ENCODE peak calls at places on chromosomes 4 and X, in five cellular contexts. I is sigmoid colon, D is GM23338, M is breast epithelium, Z is spleen. L is an unnamed sample.

GRCh38 chrX:41490446-41490845 is 43.3 kb downstream of the NYX start:
- DNase-seq in I (no peak), D (no peak), M (no peak), Z (no peak), L (peak; percentile 10)

GRCh38 chrX:12139934-12140611 is 1.8 kb downstream of the FRMPD4 start:
- DNase-seq in I (no peak), D (no peak), M (no peak), Z (no peak), L (no peak)

GRCh38 chr4:135256111-135256510 is 1054.5 kb upstream of the PABPC4L start:
- DNase-seq in I (no peak), D (no peak), M (no peak), Z (no peak), L (no peak)

GRCh38 chr4:154414796-154415195 is 76.8 kb downstream of the DCHS2 start:
- DNase-seq in I (no peak), D (no peak), M (no peak), Z (no peak), L (no peak)

GRCh38 chrX:63514575-63514967 is 163.4 kb upstream of the SPIN4 start:
- DNase-seq in I (no peak), D (no peak), M (no peak), Z (no peak), L (no peak)

GRCh38 chrX:38206036-38206435 is 14.6 kb downstream of the SRPX start:
- DNase-seq in I (no peak), D (no peak), M (no peak), Z (no peak), L (no peak)

GRCh38 chrX:150362599-150363481 is at the start of gene MAMLD1:
- DNase-seq in I (peak; percentile 86), D (peak; percentile 18), M (peak; percentile 34), Z (peak; percentile 89), L (peak; percentile 64)

GRCh38 chr4:79397951-79398350 is 10.1 kb downstream of the GK2 start:
- DNase-seq in I (no peak), D (no peak), M (no peak), Z (no peak), L (no peak)

GRCh38 chrX:33923262-33923661 is 208.9 kb downstream of the FAM47A start:
- DNase-seq in I (no peak), D (no peak), M (peak; percentile 21), Z (no peak), L (no peak)

GRCh38 chr4:156280726-156281125 is 327.1 kb upstream of the CTSO start:
- DNase-seq in I (no peak), D (no peak), M (no peak), Z (no peak), L (no peak)
- TF ChIP-seq POLR2AphosphoS5 in I (no peak), D (no peak), M (no peak), Z (no peak), L (no peak)

DNA sequence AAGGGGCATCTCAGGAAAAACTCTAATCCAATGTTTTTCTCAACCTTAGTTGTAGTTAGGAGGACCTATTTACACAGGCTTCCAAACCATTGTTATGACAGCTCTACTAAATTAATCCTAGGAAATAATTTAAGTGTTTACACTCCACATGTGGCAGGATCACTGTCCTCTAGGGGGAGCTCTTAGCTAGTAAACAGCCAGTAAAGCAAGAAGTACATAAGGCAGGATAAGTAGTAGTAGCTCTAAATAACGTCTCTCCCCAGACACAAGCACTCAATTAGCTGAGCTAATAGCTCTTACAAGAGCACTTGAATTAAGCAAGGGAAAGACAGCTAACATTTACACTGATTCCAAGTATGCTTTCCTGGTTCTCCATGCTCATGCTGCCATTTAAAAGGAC is 37.3 kb downstream of the NUDT11 start:
- DNase-seq in I (no peak), D (peak; percentile 59), M (no peak), Z (no peak), L (no peak)
- TF ChIP-seq CTCF in I (no peak), D (peak; percentile 59), M (no peak), Z (peak; percentile 28), L (no peak)

GRCh38 chrX:73852022-73852421 is 289.0 kb downstream of the CHIC1 start:
- DNase-seq in I (no peak), D (no peak), M (no peak), Z (no peak), L (no peak)

GRCh38 chrX:73849054-73849453 is 286.1 kb downstream of the CHIC1 start:
- DNase-seq in I (no peak), D (no peak), M (no peak), Z (no peak), L (no peak)

GRCh38 chrX:73850124-73851013 is 287.4 kb downstream of the CHIC1 start:
- DNase-seq in I (peak; percentile 75), D (peak; percentile 36), M (peak; percentile 33), Z (no peak), L (no peak)

GRCh38 chrX:73847991-73848390 is 285.0 kb downstream of the CHIC1 start:
- DNase-seq in I (no peak), D (no peak), M (no peak), Z (no peak), L (no peak)

DNA sequence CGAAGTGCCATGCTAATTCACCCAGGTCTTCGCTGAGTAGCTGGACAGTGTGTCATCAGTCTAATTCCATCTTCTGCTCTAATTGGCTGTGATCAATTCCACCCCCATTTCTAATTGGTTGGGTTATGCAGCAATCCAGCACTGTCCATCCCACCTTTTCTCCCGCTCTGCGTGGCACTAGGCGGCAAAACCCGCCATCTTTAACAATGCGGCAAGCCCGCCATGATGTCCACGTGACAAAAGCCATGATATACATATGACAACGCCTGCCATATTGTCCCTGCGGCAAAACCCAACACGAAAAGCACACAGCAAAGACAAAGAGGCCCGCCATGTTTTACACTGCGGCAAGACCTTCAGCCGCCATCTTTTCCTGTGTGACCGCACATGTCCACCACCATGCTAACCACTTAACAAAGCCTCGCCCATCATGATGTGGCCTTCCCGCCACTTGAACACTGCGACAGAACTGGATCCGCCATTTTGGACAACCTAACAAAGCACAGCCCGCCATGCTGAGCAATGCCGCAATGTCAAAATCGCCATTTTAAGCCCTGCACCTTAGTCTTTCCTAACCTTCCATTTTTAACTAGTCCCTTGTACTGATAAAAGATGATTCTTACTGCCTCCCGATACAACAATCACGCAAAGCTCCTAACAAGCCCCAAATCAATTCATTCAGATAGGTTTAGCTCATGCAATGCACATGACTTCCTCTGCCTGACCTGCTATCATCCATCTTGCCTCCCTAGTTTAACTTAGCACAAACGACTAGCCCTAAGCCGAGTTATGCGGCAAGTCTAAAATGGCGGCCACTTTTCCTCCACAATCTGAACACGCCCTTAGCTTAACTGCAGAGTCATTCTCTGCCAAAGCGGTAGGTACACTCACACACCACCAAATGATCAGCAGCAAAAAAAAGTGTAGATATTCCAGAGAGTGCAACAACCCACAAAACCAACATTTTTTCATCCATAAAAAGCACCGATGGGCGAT is 288.3 kb downstream of the CHIC1 start:
- DNase-seq in I (peak; percentile 96), D (no peak), M (peak; percentile 96), Z (peak; percentile 90), L (peak; percentile 92)
- H3K4me3 ChIP-seq in I (peak overlapping the region; percentile 53), D (no peak overlapping the region), M (peak overlapping the region; percentile 54), Z (no peak overlapping the region), L (peak overlapping the region; percentile 49)

DNA sequence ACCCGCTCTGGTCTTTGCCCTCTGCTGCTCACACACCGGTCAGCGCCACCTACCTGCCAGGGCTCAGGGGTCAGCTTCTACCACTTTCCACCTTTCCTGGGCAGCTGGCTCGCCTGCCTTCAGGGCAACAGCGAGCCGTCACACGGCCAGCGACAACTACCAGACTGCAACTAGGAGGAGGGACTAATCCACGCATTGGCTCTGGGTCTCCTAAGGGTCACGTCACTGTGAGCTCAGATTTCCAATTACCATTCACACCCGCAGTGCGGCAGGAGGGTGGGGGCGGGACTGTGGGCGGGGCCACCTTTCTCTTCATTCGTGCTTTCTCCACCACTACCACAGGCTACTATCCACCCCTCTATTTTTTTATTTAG is at the start of gene BEX5:
- DNase-seq in I (peak; percentile 78), D (peak; percentile 84), M (peak; percentile 63), Z (peak; percentile 83), L (peak; percentile 77)
- TF ChIP-seq POLR2AphosphoS5 in I (peak; percentile 67), D (peak; percentile 67), M (peak; percentile 33), Z (peak; percentile 91), L (no peak)